ENCODE peak calls at places on chromosomes 1 and 21, in five cellular contexts. P is ovary, S is colonic mucosa, Q is PC-3, G is ascending aorta. I is an unnamed sample.
A peak's percentile ranks its signal among the peaks of the same experiment; 100 is the strongest.

GRCh38 chr1:217534566-217534965 is 96.3 kb downstream of the GPATCH2 start:
- DNase-seq in P (no peak), G (no peak), Q (no peak), S (no peak), I (no peak)

GRCh38 chr1:9384751-9385245 is 92.1 kb downstream of the SPSB1 start:
- DNase-seq in Q (no peak), G (peak; percentile 79), P (no peak), S (no peak), I (no peak)

GRCh38 chr21:16022121-16022520 is 292.3 kb downstream of the USP25 start:
- DNase-seq in P (no peak), G (no peak), Q (no peak), S (no peak), I (no peak)

GRCh38 chr1:66271904-66272254 is 262.1 kb upstream of the SGIP1 start:
- DNase-seq in Q (peak; percentile 30), S (peak; percentile 50), G (no peak), P (peak; percentile 47), I (no peak)

GRCh38 chr1:71721532-71721931 is 560.8 kb downstream of the NEGR1 start:
- DNase-seq in Q (peak; percentile 16), G (no peak), S (no peak), P (no peak), I (no peak)

GRCh38 chr21:45993210-45994085 is 11.9 kb downstream of the COL6A1 start:
- DNase-seq in S (peak; percentile 12), Q (no peak), G (peak; percentile 73), P (peak; percentile 44), I (no peak)

GRCh38 chr1:110508038-110508437 is 10.9 kb downstream of the KCNA10 start:
- DNase-seq in S (peak; percentile 27), G (peak; percentile 68), Q (no peak), P (no peak), I (no peak)

GRCh38 chr1:183588827-183589226 is 1.4 kb downstream of the NCF2 start:
- DNase-seq in G (peak; percentile 44), S (peak; percentile 49), Q (peak; percentile 35), P (no peak), I (peak; percentile 78)

GRCh38 chr1:86156571-86157455 is at the start of gene COL24A1:
- DNase-seq in P (peak; percentile 63), Q (peak; percentile 19), G (peak; percentile 61), S (no peak), I (no peak)

GRCh38 chr1:243345205-243345604 is 89.4 kb downstream of the SDCCAG8 start:
- DNase-seq in S (no peak), Q (peak; percentile 41), G (no peak), P (no peak), I (no peak)

GRCh38 chr1:198333744-198334143 is 176.9 kb downstream of the NEK7 start:
- DNase-seq in Q (peak; percentile 65), P (no peak), S (no peak), G (no peak), I (no peak)

GRCh38 chr1:159076753-159077656 is at the start of gene AIM2:
- DNase-seq in P (no peak), G (peak; percentile 74), Q (peak; percentile 55), S (peak; percentile 58), I (peak; percentile 76)

GRCh38 chr1:169110265-169110664 is 3.8 kb downstream of the ATP1B1 start:
- DNase-seq in P (no peak), Q (no peak), G (no peak), S (no peak), I (no peak)

GRCh38 chr1:6000444-6001288 is 8.4 kb upstream of the NPHP4 start:
- DNase-seq in Q (no peak), P (no peak), G (no peak), S (no peak), I (no peak)

GRCh38 chr1:26225033-26225831 is 8.8 kb upstream of the CEP85 start:
- DNase-seq in Q (no peak), S (peak; percentile 91), G (peak; percentile 71), P (peak; percentile 63), I (peak; percentile 9)

GRCh38 chr1:207838156-207839082 is 72.5 kb downstream of the CD34 start:
- DNase-seq in G (peak; percentile 69), Q (no peak), S (no peak), P (peak; percentile 79), I (no peak)

GRCh38 chr1:224851850-224852261 is 77.6 kb upstream of the DNAH14 start:
- DNase-seq in S (no peak), G (no peak), P (no peak), Q (no peak), I (no peak)

GRCh38 chr1:47675047-47675675 is 237.3 kb downstream of the FOXD2 start:
- DNase-seq in Q (no peak), P (no peak), G (peak; percentile 50), S (peak; percentile 17), I (no peak)

GRCh38 chr1:230867903-230868735 is at the start of gene C1orf198:
- DNase-seq in G (peak; percentile 82), Q (peak; percentile 48), P (peak; percentile 88), S (peak; percentile 87), I (peak; percentile 72)

GRCh38 chr21:35563885-35564451 is 496.4 kb downstream of the SETD4 start:
- DNase-seq in S (peak; percentile 22), Q (no peak), G (peak; percentile 81), P (peak; percentile 21), I (no peak)

GRCh38 chr1:59012378-59012777 is 228.5 kb upstream of the JUN start:
- DNase-seq in Q (no peak), P (no peak), G (no peak), S (no peak), I (no peak)

GRCh38 chr1:55375617-55376258 is 160.6 kb upstream of the USP24 start:
- DNase-seq in Q (peak; percentile 58), G (no peak), P (peak; percentile 34), S (peak; percentile 55), I (peak; percentile 39)

GRCh38 chr1:238681021-238681420 is 705.3 kb upstream of the CHRM3 start:
- DNase-seq in P (no peak), Q (peak; percentile 34), G (no peak), S (no peak), I (no peak)

GRCh38 chr1:152436593-152437338 is 22.7 kb upstream of the CRNN start:
- DNase-seq in Q (peak; percentile 36), G (no peak), P (no peak), S (no peak), I (no peak)

GRCh38 chr1:33455537-33456301 is 16.7 kb upstream of the ZSCAN20 start:
- DNase-seq in G (peak; percentile 78), P (no peak), Q (peak; percentile 83), S (peak; percentile 38), I (peak; percentile 11)

GRCh38 chr1:187862506-187862905 is 1033.8 kb downstream of the PLA2G4A start:
- DNase-seq in P (no peak), G (no peak), S (no peak), Q (peak; percentile 45), I (no peak)

GRCh38 chr1:40344597-40344996 is 27.5 kb upstream of the COL9A2 start:
- DNase-seq in S (no peak), G (peak; percentile 77), P (no peak), Q (no peak), I (peak; percentile 10)

GRCh38 chr1:48202030-48202752 is 20.3 kb upstream of the SLC5A9 start:
- DNase-seq in G (peak; percentile 78), P (peak; percentile 59), S (peak; percentile 74), Q (peak; percentile 72), I (peak; percentile 48)

GRCh38 chr1:153333902-153334301 is 14.7 kb downstream of the PGLYRP4 start:
- DNase-seq in G (no peak), S (no peak), Q (no peak), P (no peak), I (no peak)

GRCh38 chr1:178294654-178295053 is 200.8 kb downstream of the RASAL2 start:
- DNase-seq in P (no peak), S (no peak), Q (no peak), G (no peak), I (no peak)

GRCh38 chr1:20223659-20224058 is 37.3 kb upstream of the PLA2G2C start:
- DNase-seq in G (no peak), Q (no peak), P (no peak), S (no peak), I (no peak)
- H3K27me3 ChIP-seq in G (no peaks in the 10 kb centered on the region), Q (no peaks in the 10 kb centered on the region), P (no peaks in the 10 kb centered on the region), S (no peaks in the 10 kb centered on the region), I (peaks cover 9% of the 10 kb centered on the region)

DNA sequence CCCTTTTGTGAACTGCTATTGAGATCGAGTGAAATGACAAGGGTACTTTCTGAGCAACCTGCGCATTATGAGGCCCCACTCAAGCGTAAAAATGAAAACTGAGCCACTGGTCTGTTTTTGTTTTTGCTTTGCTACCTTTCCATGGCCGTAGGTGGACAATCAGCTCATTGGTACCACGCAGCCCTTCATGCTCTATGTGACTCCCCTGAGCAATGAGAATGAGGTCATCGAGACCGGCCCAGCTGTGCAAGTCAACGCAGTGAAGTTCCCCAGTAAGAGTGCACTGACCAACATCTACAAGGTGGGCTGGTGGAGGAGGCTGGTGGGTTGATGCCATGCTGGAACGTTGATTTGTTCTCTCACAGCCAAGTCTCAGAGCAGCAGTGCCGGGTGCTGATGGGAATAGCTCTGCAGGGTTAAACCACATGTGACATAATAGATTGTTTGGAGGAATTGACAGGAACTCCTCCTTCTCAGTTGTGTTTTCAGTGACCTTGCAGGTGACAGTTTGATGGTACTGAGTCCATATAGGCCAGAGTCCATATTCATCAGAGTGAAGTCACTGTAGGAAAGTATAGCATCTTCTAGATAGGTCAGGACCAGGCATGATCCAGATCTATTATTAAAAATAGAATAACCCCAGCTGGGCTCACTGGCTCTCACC is 170.3 kb downstream of the VPS13D start:
- DNase-seq in Q (no peak), G (no peak), P (no peak), S (no peak), I (no peak)
- H3K27ac ChIP-seq in Q (no peak overlapping the region), G (no peak overlapping the region), P (no peak overlapping the region), S (no peak overlapping the region), I (no peak overlapping the region)

GRCh38 chr1:157813269-157813668 is 6.7 kb downstream of the FCRL1 start:
- DNase-seq in S (no peak), G (no peak), Q (no peak), P (no peak), I (no peak)
- H3K4me1 ChIP-seq in S (no peaks in the 10 kb centered on the region), G (no peaks in the 10 kb centered on the region), Q (no peaks in the 10 kb centered on the region), P (no peaks in the 10 kb centered on the region), I (no peaks in the 10 kb centered on the region)

GRCh38 chr1:7006996-7007871 is 222.0 kb downstream of the CAMTA1 start:
- DNase-seq in S (no peak), G (peak; percentile 39), Q (no peak), P (no peak), I (no peak)
- H3K27me3 ChIP-seq in S (no peaks in the 10 kb centered on the region), G (no peaks in the 10 kb centered on the region), Q (peaks cover 93% of the 10 kb centered on the region), P (no peaks in the 10 kb centered on the region), I (no peaks in the 10 kb centered on the region)

DNA sequence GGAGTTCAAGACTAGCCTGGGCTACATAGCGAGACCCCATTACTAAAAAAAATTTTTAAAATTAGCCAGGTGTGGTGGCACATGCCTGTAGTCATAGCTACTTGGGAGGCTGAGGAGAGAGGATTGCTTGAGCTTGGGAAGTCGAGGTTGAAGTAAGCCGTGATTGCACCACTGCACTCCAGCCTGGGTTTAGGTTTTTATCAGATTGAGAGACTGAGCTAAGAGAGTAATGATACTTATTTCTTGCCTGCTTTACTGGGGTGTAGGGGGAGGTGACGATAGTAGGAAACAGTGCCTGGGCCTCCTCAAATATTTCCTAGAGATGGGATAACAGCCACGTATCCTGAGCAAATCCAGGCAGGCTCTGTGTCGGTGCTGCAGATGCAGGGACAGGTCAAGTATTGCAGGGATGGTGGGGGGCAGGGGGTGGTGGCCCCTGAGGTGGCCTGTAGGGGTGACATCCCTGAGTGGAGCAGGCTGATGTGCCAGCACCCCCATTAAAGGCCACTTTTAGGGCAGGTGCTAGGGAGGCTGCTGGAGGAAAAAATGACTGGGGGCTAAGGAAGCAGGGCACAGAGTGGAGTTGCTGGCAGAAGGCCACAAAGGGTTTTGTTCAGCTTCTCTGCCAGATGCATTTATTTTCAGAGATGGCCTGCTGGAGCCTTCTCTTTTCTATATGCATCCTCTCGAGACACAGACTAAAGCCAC is 130.5 kb downstream of the RHOU start:
- DNase-seq in S (peak; percentile 10), Q (no peak), P (no peak), G (no peak), I (no peak)
- H3K27ac ChIP-seq in S (no peak overlapping the region), Q (no peak overlapping the region), P (no peak overlapping the region), G (no peak overlapping the region), I (no peak overlapping the region)

GRCh38 chr1:90721210-90722194 is 4.4 kb upstream of the BARHL2 start:
- DNase-seq in Q (peak; percentile 83), S (peak; percentile 62), P (no peak), G (no peak), I (no peak)
- H3K4me1 ChIP-seq in Q (peaks cover 7% of the 10 kb centered on the region), S (peaks cover 5% of the 10 kb centered on the region), P (peaks cover 9% of the 10 kb centered on the region), G (peaks cover 24% of the 10 kb centered on the region), I (peaks cover 36% of the 10 kb centered on the region)

I was measured in CD4-positive, CD25-positive, alpha-beta regulatory T cell.